ENCODE peak calls at places on chromosomes 13 and 19, in five cellular contexts. One of them, this sample, is unnamed.

GRCh38 chr13:87680298-87680697 is 9.1 kb downstream of the SLITRK5 start:
- DNase-seq in keratinocyte: no peak
- DNase-seq in tibial nerve: no peak
- DNase-seq in heart left ventricle: no peak
- DNase-seq in right cardiac atrium: no peak
- DNase-seq in this sample: no peak

GRCh38 chr19:307111-307531 is 15.9 kb upstream of the PLPP2 start:
- DNase-seq in keratinocyte: no peak
- DNase-seq in tibial nerve: no peak
- DNase-seq in heart left ventricle: no peak
- DNase-seq in right cardiac atrium: no peak
- DNase-seq in this sample: peak; percentile 43

GRCh38 chr13:99580500-99581268 is 79.4 kb downstream of the TM9SF2 start:
- DNase-seq in keratinocyte: no peak
- DNase-seq in tibial nerve: no peak
- DNase-seq in heart left ventricle: no peak
- DNase-seq in right cardiac atrium: no peak
- DNase-seq in this sample: no peak

GRCh38 chr19:8251025-8251472 is 41.9 kb downstream of the CERS4 start:
- DNase-seq in keratinocyte: no peak
- DNase-seq in tibial nerve: peak; percentile 63
- DNase-seq in heart left ventricle: peak; percentile 88
- DNase-seq in right cardiac atrium: peak; percentile 92
- DNase-seq in this sample: no peak

GRCh38 chr19:55695511-55696290 is 20.7 kb downstream of the EPN1 start:
- DNase-seq in keratinocyte: no peak
- DNase-seq in tibial nerve: no peak
- DNase-seq in heart left ventricle: no peak
- DNase-seq in right cardiac atrium: no peak
- DNase-seq in this sample: peak; percentile 35

GRCh38 chr19:17468302-17469091 is 1.8 kb upstream of the SLC27A1 start:
- DNase-seq in keratinocyte: peak; percentile 40
- DNase-seq in tibial nerve: no peak
- DNase-seq in heart left ventricle: peak; percentile 83
- DNase-seq in right cardiac atrium: peak; percentile 92
- DNase-seq in this sample: no peak

GRCh38 chr19:1161716-1162115 is 12.4 kb downstream of the SBNO2 start:
- DNase-seq in keratinocyte: no peak
- DNase-seq in tibial nerve: no peak
- DNase-seq in heart left ventricle: no peak
- DNase-seq in right cardiac atrium: peak; percentile 44
- DNase-seq in this sample: no peak

GRCh38 chr19:17973759-17974158 is 6.9 kb downstream of the KCNN1 start:
- DNase-seq in keratinocyte: no peak
- DNase-seq in tibial nerve: no peak
- DNase-seq in heart left ventricle: no peak
- DNase-seq in right cardiac atrium: no peak
- DNase-seq in this sample: no peak

GRCh38 chr19:11223208-11223607 is 16.2 kb upstream of the ANGPTL8 start:
- DNase-seq in keratinocyte: no peak
- DNase-seq in tibial nerve: no peak
- DNase-seq in heart left ventricle: no peak
- DNase-seq in right cardiac atrium: no peak
- DNase-seq in this sample: no peak

GRCh38 chr13:59677966-59678814 is 485.5 kb downstream of the DIAPH3 start:
- DNase-seq in keratinocyte: peak; percentile 5
- DNase-seq in tibial nerve: peak; percentile 26
- DNase-seq in heart left ventricle: no peak
- DNase-seq in right cardiac atrium: no peak
- DNase-seq in this sample: no peak

GRCh38 chr13:21639604-21640003 is 31.3 kb upstream of the FGF9 start:
- DNase-seq in keratinocyte: no peak
- DNase-seq in tibial nerve: no peak
- DNase-seq in heart left ventricle: no peak
- DNase-seq in right cardiac atrium: no peak
- DNase-seq in this sample: no peak

GRCh38 chr19:45638930-45639729 is at the start of gene EML2:
- DNase-seq in keratinocyte: no peak
- DNase-seq in tibial nerve: peak; percentile 7
- DNase-seq in heart left ventricle: peak; percentile 81
- DNase-seq in right cardiac atrium: peak; percentile 80
- DNase-seq in this sample: peak; percentile 79

GRCh38 chr19:9958451-9958850 is 22.1 kb upstream of the OLFM2 start:
- DNase-seq in keratinocyte: no peak
- DNase-seq in tibial nerve: peak; percentile 24
- DNase-seq in heart left ventricle: no peak
- DNase-seq in right cardiac atrium: no peak
- DNase-seq in this sample: no peak

GRCh38 chr19:40270362-40271089 is 14.6 kb downstream of the AKT2 start:
- DNase-seq in keratinocyte: no peak
- DNase-seq in tibial nerve: no peak
- DNase-seq in heart left ventricle: no peak
- DNase-seq in right cardiac atrium: peak; percentile 60
- DNase-seq in this sample: no peak

GRCh38 chr13:43935878-43936277 is 56.2 kb downstream of the LACC1 start:
- DNase-seq in keratinocyte: no peak
- DNase-seq in tibial nerve: no peak
- DNase-seq in heart left ventricle: no peak
- DNase-seq in right cardiac atrium: no peak
- DNase-seq in this sample: no peak

GRCh38 chr19:28502879-28503734 is 709.8 kb downstream of the UQCRFS1 start:
- DNase-seq in keratinocyte: no peak
- DNase-seq in tibial nerve: no peak
- DNase-seq in heart left ventricle: no peak
- DNase-seq in right cardiac atrium: no peak
- DNase-seq in this sample: no peak

DNA sequence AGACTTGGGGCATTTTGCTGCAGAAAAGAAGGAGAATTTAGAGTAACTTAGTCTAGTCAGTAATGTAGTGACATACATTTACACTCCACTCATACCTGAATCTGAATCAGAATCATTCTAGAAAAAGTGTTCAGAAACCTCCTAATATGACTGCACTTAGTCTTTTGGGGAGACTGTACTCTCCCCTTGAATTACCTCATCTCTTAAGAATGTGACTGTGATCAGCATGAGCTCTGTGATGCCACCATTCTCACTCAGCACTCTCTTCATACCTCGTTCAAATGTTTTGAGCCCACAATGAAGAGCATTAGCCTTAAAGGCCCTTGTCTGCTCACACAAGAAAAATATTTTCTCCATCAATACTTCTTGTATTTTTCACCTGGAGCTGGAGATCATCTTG is 229.4 kb downstream of the FGF14 start:
- DNase-seq in keratinocyte: no peak
- DNase-seq in tibial nerve: no peak
- DNase-seq in heart left ventricle: no peak
- DNase-seq in right cardiac atrium: no peak
- DNase-seq in this sample: no peak
- H3K4me1 ChIP-seq in keratinocyte: no peaks in the 10 kb centered on the region
- H3K4me1 ChIP-seq in tibial nerve: no peaks in the 10 kb centered on the region
- H3K4me1 ChIP-seq in heart left ventricle: no peaks in the 10 kb centered on the region
- H3K4me1 ChIP-seq in right cardiac atrium: no peaks in the 10 kb centered on the region
- H3K4me1 ChIP-seq in this sample: no peaks in the 10 kb centered on the region

GRCh38 chr19:2270572-2271515 is 11.1 kb downstream of the PEAK3 start:
- DNase-seq in keratinocyte: no peak
- DNase-seq in tibial nerve: peak; percentile 82
- DNase-seq in heart left ventricle: peak; percentile 93
- DNase-seq in right cardiac atrium: peak; percentile 96
- DNase-seq in this sample: peak; percentile 70

GRCh38 chr19:2270157-2270571 is 11.8 kb downstream of the PEAK3 start:
- DNase-seq in keratinocyte: no peak
- DNase-seq in tibial nerve: peak; percentile 60
- DNase-seq in heart left ventricle: peak; percentile 73
- DNase-seq in right cardiac atrium: peak; percentile 85
- DNase-seq in this sample: peak; percentile 67

GRCh38 chr19:2268861-2269243 is 12.6 kb upstream of the JSRP1 start:
- DNase-seq in keratinocyte: no peak
- DNase-seq in tibial nerve: no peak
- DNase-seq in heart left ventricle: no peak
- DNase-seq in right cardiac atrium: no peak
- DNase-seq in this sample: no peak

GRCh38 chr19:2268480-2268830 is 12.2 kb upstream of the JSRP1 start:
- DNase-seq in keratinocyte: no peak
- DNase-seq in tibial nerve: no peak
- DNase-seq in heart left ventricle: no peak
- DNase-seq in right cardiac atrium: no peak
- DNase-seq in this sample: no peak

DNA sequence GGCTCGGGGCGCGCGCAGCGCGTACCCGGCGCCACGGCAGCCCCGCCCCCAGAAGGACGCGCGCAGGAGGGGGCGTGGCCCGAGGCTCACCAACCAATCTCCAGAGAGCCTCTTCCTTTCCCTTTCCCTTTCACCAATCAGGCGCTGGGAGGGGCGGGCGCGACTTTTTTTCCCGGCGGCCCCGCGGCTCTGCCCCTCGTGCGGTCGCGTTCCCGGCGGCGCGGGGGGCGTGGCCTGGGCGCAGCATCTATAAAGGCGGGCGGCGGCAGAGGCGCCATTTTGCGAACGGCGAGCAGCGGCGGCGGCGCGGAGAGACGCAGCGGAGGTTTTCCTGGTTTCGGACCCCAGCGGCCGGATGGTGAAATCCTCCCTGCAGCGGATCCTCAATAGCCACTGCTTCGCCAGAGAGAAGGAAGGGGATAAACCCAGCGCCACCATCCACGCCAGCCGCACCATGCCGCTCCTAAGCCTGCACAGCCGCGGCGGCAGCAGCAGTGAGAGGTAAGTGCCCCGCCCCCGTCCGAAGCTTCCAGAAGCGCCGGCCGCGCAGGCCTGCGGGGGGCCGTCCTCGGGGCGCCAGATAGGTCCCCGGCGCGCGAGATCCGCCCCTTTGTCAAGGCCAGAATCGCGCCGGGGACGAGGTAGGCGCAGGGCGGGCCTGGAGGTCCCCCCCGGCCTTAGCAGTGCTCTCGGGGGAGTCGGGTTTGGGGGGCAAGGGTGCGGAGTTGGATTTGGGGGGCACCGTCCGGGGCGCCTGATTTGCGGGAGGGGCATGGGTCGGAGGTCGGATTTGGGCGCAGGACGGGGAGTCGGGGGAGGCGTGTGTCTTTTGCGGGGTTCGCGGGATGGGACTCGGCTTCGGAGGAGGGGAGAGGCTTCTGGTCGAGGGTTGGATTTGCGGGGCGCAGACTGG is 12.5 kb downstream of the PEAK3 start:
- DNase-seq in keratinocyte: no peak
- DNase-seq in tibial nerve: peak; percentile 92
- DNase-seq in heart left ventricle: peak; percentile 100
- DNase-seq in right cardiac atrium: peak; percentile 99
- DNase-seq in this sample: peak; percentile 97
- H3K4me1 ChIP-seq in keratinocyte: peaks cover 18% of the 10 kb centered on the region
- H3K4me1 ChIP-seq in tibial nerve: peaks cover 59% of the 10 kb centered on the region
- H3K4me1 ChIP-seq in heart left ventricle: peaks cover 31% of the 10 kb centered on the region
- H3K4me1 ChIP-seq in right cardiac atrium: no peaks in the 10 kb centered on the region
- H3K4me1 ChIP-seq in this sample: peaks cover 44% of the 10 kb centered on the region

GRCh38 chr13:114126789-114127472 is 5.5 kb downstream of the RASA3 start:
- DNase-seq in keratinocyte: no peak
- DNase-seq in tibial nerve: no peak
- DNase-seq in heart left ventricle: no peak
- DNase-seq in right cardiac atrium: no peak
- DNase-seq in this sample: no peak

GRCh38 chr13:114127473-114128347 is 4.7 kb downstream of the RASA3 start:
- DNase-seq in keratinocyte: no peak
- DNase-seq in tibial nerve: no peak
- DNase-seq in heart left ventricle: no peak
- DNase-seq in right cardiac atrium: no peak
- DNase-seq in this sample: no peak

GRCh38 chr13:114129649-114130062 is 2.8 kb downstream of the RASA3 start:
- DNase-seq in keratinocyte: no peak
- DNase-seq in tibial nerve: no peak
- DNase-seq in heart left ventricle: no peak
- DNase-seq in right cardiac atrium: no peak
- DNase-seq in this sample: no peak

GRCh38 chr13:114128624-114129522 is 3.5 kb downstream of the RASA3 start:
- DNase-seq in keratinocyte: no peak
- DNase-seq in tibial nerve: peak; percentile 68
- DNase-seq in heart left ventricle: peak; percentile 91
- DNase-seq in right cardiac atrium: peak; percentile 93
- DNase-seq in this sample: no peak

GRCh38 chr13:114128348-114128623 is 4.1 kb downstream of the RASA3 start:
- DNase-seq in keratinocyte: no peak
- DNase-seq in tibial nerve: no peak
- DNase-seq in heart left ventricle: no peak
- DNase-seq in right cardiac atrium: no peak
- DNase-seq in this sample: no peak
- H3K4me1 ChIP-seq in keratinocyte: peaks cover 16% of the 10 kb centered on the region
- H3K4me1 ChIP-seq in tibial nerve: peaks cover 65% of the 10 kb centered on the region
- H3K4me1 ChIP-seq in heart left ventricle: peaks cover 32% of the 10 kb centered on the region
- H3K4me1 ChIP-seq in right cardiac atrium: peaks cover 16% of the 10 kb centered on the region
- H3K4me1 ChIP-seq in this sample: peaks cover 48% of the 10 kb centered on the region

GRCh38 chr13:50509771-50510441 is 333.6 kb downstream of the DLEU7 start:
- DNase-seq in keratinocyte: no peak
- DNase-seq in tibial nerve: no peak
- DNase-seq in heart left ventricle: no peak
- DNase-seq in right cardiac atrium: no peak
- DNase-seq in this sample: no peak

GRCh38 chr13:50511877-50512332 is 331.6 kb downstream of the DLEU7 start:
- DNase-seq in keratinocyte: no peak
- DNase-seq in tibial nerve: no peak
- DNase-seq in heart left ventricle: no peak
- DNase-seq in right cardiac atrium: no peak
- DNase-seq in this sample: no peak

GRCh38 chr13:50514249-50514648 is 329.2 kb downstream of the DLEU7 start:
- DNase-seq in keratinocyte: no peak
- DNase-seq in tibial nerve: no peak
- DNase-seq in heart left ventricle: no peak
- DNase-seq in right cardiac atrium: no peak
- DNase-seq in this sample: no peak

GRCh38 chr13:50513528-50513863 is 330.0 kb downstream of the DLEU7 start:
- DNase-seq in keratinocyte: no peak
- DNase-seq in tibial nerve: no peak
- DNase-seq in heart left ventricle: no peak
- DNase-seq in right cardiac atrium: no peak
- DNase-seq in this sample: no peak

DNA sequence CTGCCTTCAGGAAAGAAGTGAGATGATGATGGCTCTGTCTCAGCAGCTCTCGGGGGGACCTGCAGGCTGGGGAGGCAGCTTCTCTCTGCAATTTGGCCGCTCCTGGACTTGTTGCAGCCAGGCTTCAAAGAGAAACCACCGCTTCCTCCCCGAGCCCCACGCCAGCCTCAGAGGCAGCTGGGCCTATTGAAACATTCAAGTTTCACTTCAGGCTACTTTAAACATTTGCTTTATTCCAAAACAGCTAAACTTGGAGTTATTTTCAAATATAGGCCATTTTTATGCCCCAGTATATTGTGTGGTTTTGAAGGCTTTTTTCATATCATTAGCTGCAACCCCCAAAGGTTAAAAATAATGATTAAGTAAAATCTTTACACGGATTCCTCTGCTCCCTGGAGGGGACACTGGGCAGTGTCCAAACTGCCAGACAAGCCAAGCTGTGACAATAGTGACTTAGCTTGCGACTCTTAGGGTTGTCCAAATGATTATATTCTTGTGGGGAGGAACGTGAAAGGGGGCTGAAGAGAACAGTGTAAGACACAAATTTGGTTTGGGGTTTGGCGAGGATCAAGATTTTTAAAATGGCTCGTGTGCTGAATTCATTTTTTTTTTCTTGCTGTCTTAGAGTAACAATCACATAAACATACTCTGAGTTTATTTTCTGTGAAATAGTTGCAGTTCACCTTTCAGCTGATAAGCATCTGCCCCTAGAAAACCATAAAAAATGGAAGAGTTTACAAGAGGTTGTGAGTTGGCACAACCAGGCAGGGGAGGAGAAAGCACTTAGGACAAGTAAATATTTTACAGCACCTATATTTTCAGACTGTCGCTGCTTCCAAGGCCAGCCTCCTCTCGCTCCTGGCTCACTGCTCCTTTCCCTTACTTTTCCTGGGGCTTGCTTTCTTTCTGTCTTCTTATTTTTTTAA is 330.6 kb downstream of the DLEU7 start:
- DNase-seq in keratinocyte: no peak
- DNase-seq in tibial nerve: peak; percentile 44
- DNase-seq in heart left ventricle: peak; percentile 86
- DNase-seq in right cardiac atrium: peak; percentile 84
- DNase-seq in this sample: no peak
- H3K4me1 ChIP-seq in keratinocyte: no peaks in the 10 kb centered on the region
- H3K4me1 ChIP-seq in tibial nerve: peaks cover 28% of the 10 kb centered on the region
- H3K4me1 ChIP-seq in heart left ventricle: peaks cover 7% of the 10 kb centered on the region
- H3K4me1 ChIP-seq in right cardiac atrium: no peaks in the 10 kb centered on the region
- H3K4me1 ChIP-seq in this sample: peaks cover 17% of the 10 kb centered on the region

This sample was measured in Peyer's patch.